ENCODE peak calls at places on chromosomes 1 and 21, in eight cellular contexts. One of them, this sample, is unnamed.

GRCh38 chr1:54275349-54275748 is 75.4 kb downstream of the MRPL37 start:
- DNase-seq in left ventricle myocardium inferior: peak
- DNase-seq in astrocyte of the spinal cord: peak
- DNase-seq in ovary: peak
- DNase-seq in kidney: peak
- DNase-seq in IMR-90: peak
- DNase-seq in heart left ventricle: peak
- DNase-seq in brain microvascular endothelial cell: no peak
- DNase-seq in this sample: peak

GRCh38 chr1:32470991-32471694 is 6.3 kb downstream of the ZBTB8B start:
- DNase-seq in left ventricle myocardium inferior: no peak
- DNase-seq in astrocyte of the spinal cord: no peak
- DNase-seq in ovary: no peak
- DNase-seq in kidney: no peak
- DNase-seq in IMR-90: no peak
- DNase-seq in heart left ventricle: no peak
- DNase-seq in brain microvascular endothelial cell: no peak
- DNase-seq in this sample: no peak

GRCh38 chr1:7319196-7319595 is 451.9 kb upstream of the VAMP3 start:
- DNase-seq in left ventricle myocardium inferior: no peak
- DNase-seq in astrocyte of the spinal cord: no peak
- DNase-seq in ovary: no peak
- DNase-seq in kidney: no peak
- DNase-seq in IMR-90: no peak
- DNase-seq in heart left ventricle: no peak
- DNase-seq in brain microvascular endothelial cell: no peak
- DNase-seq in this sample: peak

GRCh38 chr1:181592261-181592859 is 109.0 kb downstream of the CACNA1E start:
- DNase-seq in left ventricle myocardium inferior: no peak
- DNase-seq in astrocyte of the spinal cord: no peak
- DNase-seq in ovary: no peak
- DNase-seq in kidney: no peak
- DNase-seq in IMR-90: no peak
- DNase-seq in heart left ventricle: no peak
- DNase-seq in brain microvascular endothelial cell: no peak
- DNase-seq in this sample: no peak

GRCh38 chr1:59947047-59947938 is 20.7 kb upstream of the CYP2J2 start:
- DNase-seq in left ventricle myocardium inferior: no peak
- DNase-seq in astrocyte of the spinal cord: peak
- DNase-seq in ovary: peak
- DNase-seq in kidney: no peak
- DNase-seq in IMR-90: peak
- DNase-seq in heart left ventricle: no peak
- DNase-seq in brain microvascular endothelial cell: peak
- DNase-seq in this sample: peak

GRCh38 chr1:169321539-169321938 is 46.1 kb downstream of the NME7 start:
- DNase-seq in left ventricle myocardium inferior: no peak
- DNase-seq in astrocyte of the spinal cord: peak
- DNase-seq in ovary: no peak
- DNase-seq in kidney: no peak
- DNase-seq in IMR-90: peak
- DNase-seq in heart left ventricle: no peak
- DNase-seq in brain microvascular endothelial cell: no peak
- DNase-seq in this sample: no peak

GRCh38 chr1:210332719-210333398 is 4.2 kb downstream of the HHAT start:
- DNase-seq in left ventricle myocardium inferior: no peak
- DNase-seq in astrocyte of the spinal cord: peak
- DNase-seq in ovary: no peak
- DNase-seq in kidney: no peak
- DNase-seq in IMR-90: no peak
- DNase-seq in heart left ventricle: no peak
- DNase-seq in brain microvascular endothelial cell: no peak
- DNase-seq in this sample: no peak

GRCh38 chr1:195761102-195761501 is 847.1 kb downstream of the KCNT2 start:
- DNase-seq in left ventricle myocardium inferior: no peak
- DNase-seq in astrocyte of the spinal cord: no peak
- DNase-seq in ovary: no peak
- DNase-seq in kidney: no peak
- DNase-seq in IMR-90: no peak
- DNase-seq in heart left ventricle: no peak
- DNase-seq in brain microvascular endothelial cell: no peak
- DNase-seq in this sample: no peak

GRCh38 chr1:164261691-164262240 is 297.2 kb upstream of the PBX1 start:
- DNase-seq in left ventricle myocardium inferior: no peak
- DNase-seq in astrocyte of the spinal cord: no peak
- DNase-seq in ovary: no peak
- DNase-seq in kidney: no peak
- DNase-seq in IMR-90: no peak
- DNase-seq in heart left ventricle: no peak
- DNase-seq in brain microvascular endothelial cell: no peak
- DNase-seq in this sample: no peak

GRCh38 chr1:187551061-187551460 is 722.3 kb downstream of the PLA2G4A start:
- DNase-seq in left ventricle myocardium inferior: no peak
- DNase-seq in astrocyte of the spinal cord: no peak
- DNase-seq in ovary: no peak
- DNase-seq in kidney: peak
- DNase-seq in IMR-90: no peak
- DNase-seq in heart left ventricle: no peak
- DNase-seq in brain microvascular endothelial cell: no peak
- DNase-seq in this sample: no peak

GRCh38 chr1:206923961-206924548 is 2.3 kb upstream of the FCMR start:
- DNase-seq in left ventricle myocardium inferior: no peak
- DNase-seq in astrocyte of the spinal cord: no peak
- DNase-seq in ovary: no peak
- DNase-seq in kidney: peak
- DNase-seq in IMR-90: no peak
- DNase-seq in heart left ventricle: no peak
- DNase-seq in brain microvascular endothelial cell: no peak
- DNase-seq in this sample: no peak

GRCh38 chr1:206924549-206925115 is 2.9 kb upstream of the FCMR start:
- DNase-seq in left ventricle myocardium inferior: no peak
- DNase-seq in astrocyte of the spinal cord: no peak
- DNase-seq in ovary: no peak
- DNase-seq in kidney: no peak
- DNase-seq in IMR-90: no peak
- DNase-seq in heart left ventricle: no peak
- DNase-seq in brain microvascular endothelial cell: no peak
- DNase-seq in this sample: no peak

GRCh38 chr1:206922524-206922923 is 783 bp upstream of the FCMR start:
- DNase-seq in left ventricle myocardium inferior: no peak
- DNase-seq in astrocyte of the spinal cord: no peak
- DNase-seq in ovary: no peak
- DNase-seq in kidney: peak
- DNase-seq in IMR-90: no peak
- DNase-seq in heart left ventricle: no peak
- DNase-seq in brain microvascular endothelial cell: no peak
- DNase-seq in this sample: no peak

GRCh38 chr1:206923009-206923960 is 1.5 kb upstream of the FCMR start:
- DNase-seq in left ventricle myocardium inferior: no peak
- DNase-seq in astrocyte of the spinal cord: no peak
- DNase-seq in ovary: no peak
- DNase-seq in kidney: peak
- DNase-seq in IMR-90: no peak
- DNase-seq in heart left ventricle: no peak
- DNase-seq in brain microvascular endothelial cell: no peak
- DNase-seq in this sample: no peak

DNA sequence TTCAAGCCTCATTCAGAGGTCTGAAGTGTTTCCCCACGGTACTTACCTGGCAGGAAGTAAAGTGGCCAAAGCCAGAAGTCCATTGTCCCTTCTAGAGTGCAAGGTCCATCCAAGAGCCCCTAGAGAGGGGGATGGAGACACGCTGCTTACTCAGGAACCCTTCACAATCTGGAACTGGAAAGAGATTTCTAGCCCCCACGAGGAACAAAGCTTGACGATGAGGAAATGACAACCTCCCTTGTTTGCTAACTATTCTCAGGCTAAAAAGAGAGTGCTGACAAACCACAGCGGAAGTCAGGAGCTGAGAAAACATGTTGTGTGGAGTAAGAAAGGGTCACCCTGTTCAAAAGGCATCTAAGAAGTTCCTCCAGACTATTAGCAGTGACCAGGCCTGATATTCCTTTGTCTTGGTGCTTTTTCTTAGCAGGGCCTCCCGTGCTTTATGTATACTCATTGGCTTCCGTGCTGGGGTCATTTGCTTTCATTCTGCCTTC is at the start of gene FCMR:
- DNase-seq in left ventricle myocardium inferior: no peak
- DNase-seq in astrocyte of the spinal cord: no peak
- DNase-seq in ovary: no peak
- DNase-seq in kidney: peak
- DNase-seq in IMR-90: no peak
- DNase-seq in heart left ventricle: no peak
- DNase-seq in brain microvascular endothelial cell: no peak
- DNase-seq in this sample: no peak
- H3K4me3 ChIP-seq in left ventricle myocardium inferior: no peak
- H3K4me3 ChIP-seq in astrocyte of the spinal cord: no peak
- H3K4me3 ChIP-seq in ovary: no peak
- H3K4me3 ChIP-seq in kidney: no peak
- H3K4me3 ChIP-seq in IMR-90: no peak
- H3K4me3 ChIP-seq in heart left ventricle: no peak
- H3K4me3 ChIP-seq in brain microvascular endothelial cell: no peak
- H3K4me3 ChIP-seq in this sample: no peak

DNA sequence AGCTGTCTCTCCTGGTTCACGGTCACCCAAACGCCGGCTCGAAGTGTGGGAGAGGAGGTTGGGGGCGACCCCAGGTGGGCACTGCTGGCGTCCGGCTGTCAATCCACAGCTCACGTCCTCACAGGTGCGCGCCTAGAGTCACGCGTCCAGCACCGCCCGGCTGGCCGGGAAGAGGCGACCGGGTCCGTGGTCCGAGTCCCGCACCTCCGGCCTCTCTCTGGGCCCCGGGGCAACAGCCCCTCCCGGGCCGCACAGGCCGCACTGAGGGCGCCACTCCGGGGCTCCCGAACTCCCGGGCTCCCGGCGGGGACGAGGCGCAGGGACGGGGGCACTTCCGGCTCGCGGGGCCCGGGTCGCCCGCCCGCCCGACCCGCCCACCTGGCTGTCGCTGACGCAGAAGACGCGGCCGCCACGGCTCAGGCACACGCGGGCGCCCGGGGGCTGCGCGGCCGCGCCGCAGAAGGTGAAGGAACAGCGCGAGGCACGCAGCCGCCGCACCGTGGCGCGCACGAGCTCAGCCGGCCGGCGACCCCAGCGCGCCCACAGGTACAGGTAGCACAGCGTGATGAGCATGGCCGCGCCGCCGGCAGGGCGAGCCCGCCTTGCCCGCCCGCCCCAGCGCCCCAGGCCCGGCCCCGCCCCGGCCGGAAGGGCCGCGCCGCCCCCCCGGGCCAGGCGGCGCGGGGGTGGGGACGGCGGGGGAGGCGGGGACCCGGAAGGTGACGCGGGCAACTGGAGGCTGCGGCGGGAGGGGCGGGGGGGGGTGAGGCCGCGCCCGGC is at the start of gene HLCS:
- DNase-seq in left ventricle myocardium inferior: peak
- DNase-seq in astrocyte of the spinal cord: peak
- DNase-seq in ovary: peak
- DNase-seq in kidney: peak
- DNase-seq in IMR-90: peak
- DNase-seq in heart left ventricle: peak
- DNase-seq in brain microvascular endothelial cell: peak
- DNase-seq in this sample: peak
- TF ChIP-seq CTCF in left ventricle myocardium inferior: peak
- TF ChIP-seq CTCF in astrocyte of the spinal cord: peak
- TF ChIP-seq CTCF in ovary: peak
- TF ChIP-seq CTCF in kidney: peak
- TF ChIP-seq CTCF in IMR-90: peak
- TF ChIP-seq CTCF in heart left ventricle: no peak
- TF ChIP-seq CTCF in brain microvascular endothelial cell: no peak
- TF ChIP-seq CTCF in this sample: no peak

GRCh38 chr1:205313681-205314308 is 7.8 kb downstream of the NUAK2 start:
- DNase-seq in left ventricle myocardium inferior: peak
- DNase-seq in astrocyte of the spinal cord: peak
- DNase-seq in ovary: peak
- DNase-seq in kidney: peak
- DNase-seq in IMR-90: peak
- DNase-seq in heart left ventricle: peak
- DNase-seq in brain microvascular endothelial cell: peak
- DNase-seq in this sample: no peak
- H3K4me3 ChIP-seq in left ventricle myocardium inferior: peak
- H3K4me3 ChIP-seq in astrocyte of the spinal cord: no peak
- H3K4me3 ChIP-seq in ovary: no peak
- H3K4me3 ChIP-seq in kidney: no peak
- H3K4me3 ChIP-seq in IMR-90: peak
- H3K4me3 ChIP-seq in heart left ventricle: peak
- H3K4me3 ChIP-seq in brain microvascular endothelial cell: peak
- H3K4me3 ChIP-seq in this sample: no peak

DNA sequence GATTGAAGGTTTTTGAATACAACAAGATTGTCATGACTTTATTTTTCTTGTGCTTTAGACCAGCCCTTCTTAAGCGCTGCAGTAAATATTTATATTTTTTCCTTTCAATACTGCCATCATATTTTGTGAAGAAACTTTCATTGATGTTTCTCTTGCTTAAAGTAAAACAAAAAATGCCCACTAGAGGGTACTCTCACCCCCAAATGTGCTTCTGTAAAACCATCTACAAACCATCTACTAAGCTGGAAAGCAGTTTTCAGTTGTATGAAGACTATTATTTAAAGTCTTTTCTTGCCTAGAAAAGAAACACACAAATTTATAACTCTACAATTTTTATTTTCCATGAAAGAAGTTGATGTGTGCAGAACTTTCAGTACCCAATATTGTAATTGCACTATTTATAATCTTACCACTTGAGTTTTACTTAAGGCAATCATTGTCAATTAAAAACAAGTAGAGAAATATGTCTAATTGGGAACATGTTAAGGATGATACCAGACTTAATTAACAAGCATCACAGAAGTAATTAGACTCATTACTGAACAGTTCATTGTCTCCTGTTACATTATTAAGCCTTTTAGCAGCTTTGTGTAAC is 10.7 kb downstream of the LEPR start:
- DNase-seq in left ventricle myocardium inferior: no peak
- DNase-seq in astrocyte of the spinal cord: peak
- DNase-seq in ovary: no peak
- DNase-seq in kidney: no peak
- DNase-seq in IMR-90: peak
- DNase-seq in heart left ventricle: no peak
- DNase-seq in brain microvascular endothelial cell: peak
- DNase-seq in this sample: no peak
- TF ChIP-seq CTCF in left ventricle myocardium inferior: peak
- TF ChIP-seq CTCF in astrocyte of the spinal cord: peak
- TF ChIP-seq CTCF in ovary: peak
- TF ChIP-seq CTCF in kidney: peak
- TF ChIP-seq CTCF in IMR-90: peak
- TF ChIP-seq CTCF in heart left ventricle: peak
- TF ChIP-seq CTCF in brain microvascular endothelial cell: peak
- TF ChIP-seq CTCF in this sample: no peak

DNA sequence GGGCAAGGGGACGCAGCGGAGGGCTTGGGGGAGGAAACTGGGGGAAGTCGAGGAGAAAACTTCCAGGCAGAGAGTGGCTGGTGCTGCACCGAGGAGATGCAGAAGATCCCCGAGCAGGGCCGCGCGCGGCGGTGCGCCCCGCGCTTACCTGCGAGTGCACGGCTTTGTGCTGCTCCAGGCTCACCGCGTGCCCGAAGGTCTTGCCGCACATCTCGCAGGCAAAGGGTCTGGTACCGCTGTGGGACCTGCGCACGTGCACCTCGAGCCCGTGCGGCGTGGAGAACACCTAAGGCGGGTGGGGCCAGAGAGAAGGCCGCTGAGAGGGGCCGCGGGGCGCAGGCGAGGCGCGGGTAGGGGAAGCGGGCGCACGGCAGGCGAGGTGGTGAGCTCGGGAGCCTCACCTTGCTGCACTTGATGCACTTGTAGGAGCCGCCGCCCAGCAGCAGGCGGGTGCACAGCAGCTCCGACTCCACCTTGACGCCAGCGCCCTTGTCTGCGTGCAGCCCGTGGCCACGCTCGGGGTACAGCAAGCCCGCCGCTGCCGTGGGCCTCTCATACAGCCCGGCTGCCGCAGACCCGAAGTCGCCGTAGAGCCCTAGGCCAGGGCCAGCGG is 6.4 kb downstream of the GFI1 start:
- DNase-seq in left ventricle myocardium inferior: no peak
- DNase-seq in astrocyte of the spinal cord: no peak
- DNase-seq in ovary: no peak
- DNase-seq in kidney: peak
- DNase-seq in IMR-90: no peak
- DNase-seq in heart left ventricle: no peak
- DNase-seq in brain microvascular endothelial cell: no peak
- DNase-seq in this sample: no peak
- H3K4me3 ChIP-seq in left ventricle myocardium inferior: peak
- H3K4me3 ChIP-seq in astrocyte of the spinal cord: no peak
- H3K4me3 ChIP-seq in ovary: no peak
- H3K4me3 ChIP-seq in kidney: no peak
- H3K4me3 ChIP-seq in IMR-90: no peak
- H3K4me3 ChIP-seq in heart left ventricle: peak
- H3K4me3 ChIP-seq in brain microvascular endothelial cell: no peak
- H3K4me3 ChIP-seq in this sample: no peak

This sample was measured in lower leg skin.